ENCODE peak calls at places on chromosomes 11 and 22, in five cellular contexts. G is RWPE2, F is A172, H is AG04449, U is iPS-NIHi11. X is an unnamed sample.

GRCh38 chr11:1274501-1274900 is 34.9 kb downstream of the TOLLIP start:
- DNase-seq in G (no peak), F (no peak), H (no peak), U (no peak), X (no peak)

GRCh38 chr22:39559456-39560105 is 11.0 kb upstream of the CACNA1I start:
- DNase-seq in G (no peak), F (peak; percentile 33), H (no peak), U (peak; percentile 88), X (no peak)

GRCh38 chr22:26629988-26630761 is 8.4 kb downstream of the CRYBA4 start:
- DNase-seq in G (no peak), F (no peak), H (no peak), U (no peak), X (no peak)

GRCh38 chr11:111457731-111458368 is 54.3 kb downstream of the BTG4 start:
- DNase-seq in G (no peak), F (no peak), H (no peak), U (no peak), X (no peak)

GRCh38 chr11:79011357-79011756 is 429.5 kb downstream of the TENM4 start:
- DNase-seq in G (no peak), F (no peak), H (no peak), U (no peak), X (no peak)

GRCh38 chr11:119339581-119340334 is 925 bp downstream of the C1QTNF5 start:
- DNase-seq in G (no peak), F (no peak), H (no peak), U (peak; percentile 89), X (peak; percentile 93)

GRCh38 chr11:85867751-85868150 is 12.6 kb downstream of the CCDC83 start:
- DNase-seq in G (no peak), F (no peak), H (no peak), U (no peak), X (no peak)

GRCh38 chr11:2459796-2460531 is 15.2 kb downstream of the KCNQ1 start:
- DNase-seq in G (peak; percentile 56), F (no peak), H (no peak), U (no peak), X (no peak)

GRCh38 chr11:127461575-127462344 is 461.2 kb upstream of the KIRREL3 start:
- DNase-seq in G (no peak), F (no peak), H (no peak), U (no peak), X (no peak)

GRCh38 chr11:122198291-122198983 is 82.4 kb upstream of the BLID start:
- DNase-seq in G (no peak), F (no peak), H (no peak), U (no peak), X (no peak)

GRCh38 chr11:92880391-92880790 is 89.1 kb upstream of the MTNR1B start:
- DNase-seq in G (no peak), F (peak; percentile 59), H (peak; percentile 40), U (no peak), X (no peak)

GRCh38 chr11:28696591-28696990 is 588.4 kb downstream of the METTL15 start:
- DNase-seq in G (no peak), F (no peak), H (no peak), U (no peak), X (no peak)

GRCh38 chr11:31812392-31813241 is 1.5 kb upstream of the PAX6 start:
- DNase-seq in G (no peak), F (no peak), H (no peak), U (no peak), X (no peak)

GRCh38 chr11:17471501-17471900 is 5.1 kb downstream of the ABCC8 start:
- DNase-seq in G (no peak), F (no peak), H (no peak), U (no peak), X (no peak)

GRCh38 chr11:266676-267439 is 11.3 kb upstream of the NLRP6 start:
- DNase-seq in G (no peak), F (no peak), H (no peak), U (no peak), X (peak; percentile 40)

GRCh38 chr11:92501346-92501745 is 276.7 kb downstream of the FAT3 start:
- DNase-seq in G (no peak), F (no peak), H (no peak), U (no peak), X (no peak)

GRCh38 chr11:69442012-69442806 is 39.3 kb upstream of the LINC01488 start:
- DNase-seq in G (no peak), F (peak; percentile 63), H (no peak), U (no peak), X (no peak)